ENCODE peak calls at places on chromosomes 16 and 17, in seven cellular contexts. G, N, B, O, Y, C and P are unnamed samples.

GRCh38 chr17:72351884-72352346 is 231.1 kb downstream of the SOX9 start:
- DNase-seq in G (no peak), N (no peak), B (no peak), O (no peak), Y (no peak), C (no peak), P (no peak)

GRCh38 chr17:29024456-29024952 is 18.4 kb upstream of the PIPOX start:
- DNase-seq in G (no peak), N (no peak), B (no peak), O (no peak), Y (no peak), C (no peak), P (no peak)

GRCh38 chr17:68353121-68353521 is 61.8 kb downstream of the ARSG start:
- DNase-seq in G (no peak), N (no peak), B (no peak), O (no peak), Y (no peak), C (no peak), P (no peak)

GRCh38 chr16:24670623-24671454 is 58.6 kb upstream of the TNRC6A start:
- DNase-seq in G (no peak), N (no peak), B (peak; percentile 46), O (peak; percentile 83), Y (peak; percentile 63), C (peak; percentile 68), P (peak; percentile 93)

GRCh38 chr16:56246051-56246817 is 54.9 kb downstream of the GNAO1 start:
- DNase-seq in G (no peak), N (peak; percentile 85), B (no peak), O (peak; percentile 91), Y (no peak), C (no peak), P (no peak)

GRCh38 chr17:61396586-61397085 is 3.0 kb upstream of the TBX2 start:
- DNase-seq in G (no peak), N (no peak), B (peak; percentile 52), O (no peak), Y (peak; percentile 67), C (no peak), P (no peak)

GRCh38 chr17:81004336-81005015 is 12.8 kb downstream of the CHMP6 start:
- DNase-seq in G (no peak), N (no peak), B (no peak), O (no peak), Y (peak; percentile 65), C (no peak), P (no peak)

GRCh38 chr16:642189-643049 is 791 bp downstream of the MCRIP2 start:
- DNase-seq in G (no peak), N (no peak), B (peak; percentile 85), O (peak; percentile 53), Y (peak; percentile 92), C (peak; percentile 81), P (no peak)

GRCh38 chr17:56754523-56755208 is 79.1 kb downstream of the C17orf67 start:
- DNase-seq in G (no peak), N (no peak), B (no peak), O (no peak), Y (no peak), C (no peak), P (no peak)

GRCh38 chr16:75265911-75266701 is 14.7 kb upstream of the BCAR1 start:
- DNase-seq in G (no peak), N (peak; percentile 78), B (peak; percentile 83), O (peak; percentile 80), Y (peak; percentile 91), C (peak; percentile 84), P (no peak)

DNA sequence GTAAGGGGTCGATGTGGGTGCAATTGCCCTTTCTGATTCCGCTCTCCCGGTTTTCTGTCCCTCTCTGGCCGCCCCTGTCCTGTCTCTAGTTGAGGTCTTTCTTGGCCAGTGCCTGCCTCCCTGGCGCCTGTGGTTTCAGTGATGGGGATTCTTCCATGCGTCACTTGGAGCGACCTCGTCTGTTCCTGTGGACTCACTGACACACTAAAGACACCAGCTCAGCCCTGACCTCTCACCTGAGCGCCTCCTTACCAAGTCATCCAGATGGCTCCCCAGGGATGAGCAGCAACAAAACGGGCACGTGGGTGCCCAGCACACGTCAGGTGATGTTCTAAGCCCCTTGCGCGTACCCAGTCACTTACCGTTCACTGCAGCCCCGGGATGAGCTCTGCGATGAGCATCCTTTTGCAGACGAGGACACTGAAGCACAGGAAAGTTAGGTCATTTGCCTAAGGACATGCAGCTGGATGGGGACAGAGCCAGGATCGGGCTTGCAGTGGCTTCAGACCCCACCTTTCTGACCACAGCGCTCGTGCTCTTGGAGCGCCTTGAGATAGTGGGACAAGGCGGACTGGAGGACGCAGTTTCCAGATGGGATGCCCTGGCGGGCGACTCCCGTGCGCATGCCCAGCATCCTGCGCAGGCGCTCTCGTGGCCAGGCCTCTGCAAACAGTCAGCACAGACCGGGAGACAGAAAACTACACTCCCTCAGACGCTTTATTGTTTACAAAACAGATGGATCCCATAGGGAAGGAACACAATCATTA is 11.5 kb upstream of the LGALS3BP start:
- DNase-seq in G (no peak), N (no peak), B (peak; percentile 34), O (peak; percentile 6), Y (no peak), C (peak; percentile 13), P (no peak)
- H3K36me3 ChIP-seq in G (peaks cover under 1% of the 10 kb centered on the region), N (no peaks in the 10 kb centered on the region), B (peaks cover 62% of the 10 kb centered on the region), O (peaks cover 21% of the 10 kb centered on the region), Y (peaks cover 57% of the 10 kb centered on the region), C (no peaks in the 10 kb centered on the region), P (peaks cover 60% of the 10 kb centered on the region)

GRCh38 chr16:87956771-87957279 is 5.6 kb downstream of the BANP start:
- DNase-seq in G (no peak), N (no peak), B (no peak), O (peak; percentile 35), Y (no peak), C (no peak), P (no peak)
- TF ChIP-seq CTCF in G (peak; percentile 24), N (no peak), B (no peak), O (peak; percentile 45), Y (no peak), C (no peak), P (no peak)

GRCh38 chr16:16036359-16036792 is 87.0 kb downstream of the ABCC1 start:
- DNase-seq in G (no peak), N (no peak), B (peak; percentile 60), O (no peak), Y (peak; percentile 65), C (no peak), P (no peak)

GRCh38 chr16:16031401-16031800 is 82.0 kb downstream of the ABCC1 start:
- DNase-seq in G (no peak), N (no peak), B (no peak), O (no peak), Y (no peak), C (no peak), P (no peak)

GRCh38 chr16:16032271-16032979 is 83.0 kb downstream of the ABCC1 start:
- DNase-seq in G (no peak), N (no peak), B (no peak), O (no peak), Y (no peak), C (no peak), P (no peak)

GRCh38 chr16:16030449-16030848 is 81.0 kb downstream of the ABCC1 start:
- DNase-seq in G (no peak), N (no peak), B (peak; percentile 60), O (no peak), Y (no peak), C (no peak), P (no peak)

GRCh38 chr16:16033208-16033717 is 83.8 kb downstream of the ABCC1 start:
- DNase-seq in G (peak; percentile 9), N (no peak), B (no peak), O (no peak), Y (no peak), C (no peak), P (no peak)
- H3K36me3 ChIP-seq in G (peaks cover 26% of the 10 kb centered on the region), N (no peaks in the 10 kb centered on the region), B (peaks cover 39% of the 10 kb centered on the region), O (peaks cover 72% of the 10 kb centered on the region), Y (peaks cover 30% of the 10 kb centered on the region), C (no peaks in the 10 kb centered on the region), P (peaks cover 53% of the 10 kb centered on the region)

GRCh38 chr16:4693296-4693955 is at the start of gene NUDT16L1:
- DNase-seq in G (peak; percentile 98), N (peak; percentile 96), B (peak; percentile 98), O (peak; percentile 98), Y (peak; percentile 99), C (peak; percentile 95), P (peak; percentile 98)
- TF ChIP-seq CTCF in G (no peak), N (no peak), B (peak; percentile 42), O (no peak), Y (peak; percentile 28), C (no peak), P (peak; percentile 27)